ENCODE peak calls at places on chromosome 22, in five cellular contexts. W is tibial nerve; O is aorta; N is effector memory CD4-positive, alpha-beta T cell; Z is Panc1. Q is an unnamed sample. For H3K36me3, the result is how much of the 10 kb centered on the place peaks cover.

GRCh38 chr22:38148252-38148651 is 33.4 kb downstream of the PLA2G6 start:
- DNase-seq in W (no peak), O (no peak), N (no peak), Z (no peak), Q (no peak)

GRCh38 chr22:37804502-37804885 is 3.2 kb upstream of the GCAT start:
- DNase-seq in W (no peak), O (no peak), N (no peak), Z (no peak), Q (no peak)

GRCh38 chr22:32649515-32650200 is 151.8 kb upstream of the TIMP3 start:
- DNase-seq in W (no peak), O (peak), N (no peak), Z (no peak), Q (no peak)

GRCh38 chr22:36743011-36743410 is 32.9 kb downstream of the IFT27 start:
- DNase-seq in W (no peak), O (no peak), N (no peak), Z (no peak), Q (no peak)

GRCh38 chr22:49752598-49753091 is 75.0 kb downstream of the BRD1 start:
- DNase-seq in W (no peak), O (peak), N (no peak), Z (no peak), Q (no peak)

GRCh38 chr22:36816635-36817428 is at the start of gene PVALB:
- DNase-seq in W (no peak), O (no peak), N (no peak), Z (no peak), Q (peak)

GRCh38 chr22:48369789-48370507 is 1457.7 kb downstream of the BRD1 start:
- DNase-seq in W (no peak), O (no peak), N (no peak), Z (no peak), Q (no peak)

GRCh38 chr22:27982106-27982505 is 63.0 kb upstream of the PITPNB start:
- DNase-seq in W (no peak), O (no peak), N (no peak), Z (no peak), Q (peak)

GRCh38 chr22:37661160-37661924 is 2.8 kb downstream of the PDXP start:
- DNase-seq in W (no peak), O (no peak), N (no peak), Z (no peak), Q (peak)

GRCh38 chr22:44595841-44596341 is 97.9 kb upstream of the RTL6 start:
- DNase-seq in W (no peak), O (no peak), N (no peak), Z (no peak), Q (no peak)

GRCh38 chr22:35313311-35314121 is 13.8 kb downstream of the TOM1 start:
- DNase-seq in W (no peak), O (peak), N (no peak), Z (peak), Q (no peak)

GRCh38 chr22:44191036-44191454 is 10.3 kb downstream of the PARVG start:
- DNase-seq in W (no peak), O (no peak), N (no peak), Z (no peak), Q (no peak)

GRCh38 chr22:38952382-38952993 is 4.9 kb upstream of the APOBEC3A start:
- DNase-seq in W (no peak), O (no peak), N (no peak), Z (no peak), Q (no peak)

DNA sequence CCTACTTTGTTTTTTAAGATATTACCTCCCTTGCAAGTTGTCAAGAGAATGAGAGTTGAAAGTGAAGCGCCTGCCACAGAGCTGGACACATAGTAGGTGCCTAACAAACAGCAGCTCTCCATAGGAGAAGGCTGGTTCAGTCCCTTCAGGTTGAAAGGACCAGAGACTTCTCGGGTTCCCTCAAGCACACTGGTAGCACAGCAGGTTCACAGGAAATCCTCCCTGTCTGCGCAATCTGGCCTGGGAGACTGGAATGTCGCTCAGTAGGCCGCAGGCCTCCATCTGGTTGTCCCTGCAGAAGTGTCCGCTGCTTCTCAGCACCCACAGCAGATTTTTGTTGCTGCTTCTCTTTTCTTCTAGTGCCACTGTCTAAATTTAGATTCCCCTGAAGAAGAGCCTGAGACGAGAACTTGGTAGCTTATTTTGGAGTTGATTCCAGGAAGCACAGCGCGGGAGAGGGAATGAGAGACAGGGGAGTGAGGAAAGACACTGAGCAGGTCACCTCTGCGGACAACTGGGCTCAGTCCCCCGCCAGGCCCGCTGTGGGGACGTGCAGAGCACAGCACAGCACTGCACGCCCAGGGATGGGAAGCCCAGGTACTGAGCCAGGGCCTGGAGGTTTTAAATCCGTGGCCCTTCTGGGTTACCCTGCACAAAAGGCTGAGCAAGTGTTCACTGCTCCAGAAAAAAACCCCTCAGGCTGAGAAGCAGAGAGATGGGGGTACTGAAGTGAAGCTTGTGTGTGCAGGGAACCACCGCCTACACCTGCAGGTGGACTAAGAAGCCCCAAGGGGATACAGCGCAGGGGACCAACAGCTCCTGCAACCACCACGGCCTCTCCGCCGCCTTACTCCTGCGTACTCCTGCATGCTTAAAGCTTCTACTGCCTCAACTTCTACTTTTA is 31.6 kb downstream of the RBX1 start:
- DNase-seq in W (no peak), O (no peak), N (no peak), Z (no peak), Q (no peak)
- H3K27ac ChIP-seq in W (no peak), O (no peak), N (no peak), Z (no peak), Q (no peak)

GRCh38 chr22:26450453-26451185 is 21.6 kb downstream of the ASPHD2 start:
- DNase-seq in W (no peak), O (no peak), N (no peak), Z (no peak), Q (no peak)

GRCh38 chr22:26453195-26453594 is 24.1 kb downstream of the ASPHD2 start:
- DNase-seq in W (no peak), O (no peak), N (no peak), Z (no peak), Q (no peak)

GRCh38 chr22:26457661-26458272 is 25.8 kb downstream of the HPS4 start:
- DNase-seq in W (no peak), O (no peak), N (no peak), Z (no peak), Q (no peak)

GRCh38 chr22:26452236-26453016 is 23.4 kb downstream of the ASPHD2 start:
- DNase-seq in W (no peak), O (no peak), N (no peak), Z (no peak), Q (no peak)

DNA sequence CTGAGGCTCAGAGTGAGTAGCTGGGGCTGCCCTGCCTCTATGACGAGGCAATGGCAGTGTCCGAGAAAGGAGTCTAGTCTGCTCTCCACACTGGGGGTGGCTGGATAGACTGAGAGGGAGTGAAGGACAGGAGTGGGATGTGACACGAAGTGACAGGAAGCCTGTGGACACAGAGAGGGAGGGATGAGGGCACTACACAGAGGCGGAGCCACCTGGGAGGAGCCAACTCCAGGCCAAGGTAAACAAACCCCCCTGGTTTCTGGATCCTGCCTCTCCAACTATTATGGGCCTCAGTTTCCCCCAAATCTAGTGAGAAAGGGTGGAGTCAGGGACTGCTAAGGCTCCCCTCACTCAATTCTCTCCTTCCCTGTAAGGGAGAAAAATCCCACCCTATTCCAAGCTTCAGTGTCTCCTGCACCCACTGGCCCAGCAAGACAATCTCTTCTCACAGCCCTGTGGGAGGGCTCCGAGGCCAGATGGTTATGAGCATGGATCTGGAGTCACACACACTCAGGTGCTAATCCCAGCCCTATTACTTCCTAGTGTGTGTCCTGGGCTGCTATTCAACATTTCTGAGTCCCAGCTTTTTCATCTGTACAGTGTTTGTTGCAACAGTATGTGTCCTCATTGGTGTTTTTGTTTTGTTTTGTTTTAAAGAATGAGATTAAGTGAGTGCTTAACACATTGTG is 24.9 kb downstream of the ASPHD2 start:
- DNase-seq in W (no peak), O (no peak), N (no peak), Z (no peak), Q (no peak)
- H3K36me3 ChIP-seq in W (half or more), O (under half), N (under half), Z (under half), Q (under half)

GRCh38 chr22:30393885-30394284 is 2.9 kb upstream of the SEC14L2 start:
- DNase-seq in W (no peak), O (no peak), N (no peak), Z (no peak), Q (no peak)
- H3K27ac ChIP-seq in W (no peak), O (no peak), N (no peak), Z (no peak), Q (no peak)

DNA sequence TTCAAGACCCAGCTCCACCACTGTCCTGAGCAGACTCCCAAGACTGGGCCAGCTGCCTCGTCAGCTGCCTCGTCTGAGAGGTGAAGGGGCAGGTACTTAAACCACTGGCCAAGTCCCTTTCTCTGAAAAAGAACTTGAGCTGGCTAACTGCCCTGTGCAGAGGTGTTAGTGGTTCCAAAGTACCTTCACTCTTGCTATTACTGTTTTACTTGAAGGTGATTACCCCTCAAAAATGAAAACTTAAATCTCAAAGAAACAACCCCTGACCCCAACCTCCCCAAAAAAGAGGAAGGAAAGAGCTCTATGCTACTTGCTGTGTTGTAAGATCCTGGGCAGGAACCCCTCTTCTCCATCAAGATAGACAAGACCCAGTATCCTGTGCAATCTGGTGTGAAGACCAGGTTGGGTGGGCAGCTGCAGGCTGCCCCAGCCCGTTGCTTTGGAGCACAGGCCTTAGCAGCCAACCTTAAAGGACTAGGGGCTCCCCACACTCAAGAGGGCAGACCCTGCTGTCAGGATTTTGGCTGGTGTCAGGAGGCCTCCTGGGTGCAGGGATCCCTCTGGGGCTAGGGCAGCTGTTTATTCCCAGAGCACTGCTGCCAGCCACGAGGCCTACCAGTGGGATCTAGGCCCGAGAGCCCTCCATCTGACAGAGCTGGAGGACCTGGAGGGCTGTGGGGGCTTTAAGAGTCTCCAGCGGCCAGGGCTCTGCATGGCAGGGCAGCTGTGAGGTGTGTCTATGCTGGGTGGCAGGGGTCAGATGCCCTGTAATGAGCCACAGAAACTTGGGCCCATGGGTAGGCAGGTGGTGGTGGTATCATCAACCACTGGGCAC is 13.0 kb downstream of the GUCD1 start:
- DNase-seq in W (no peak), O (no peak), N (no peak), Z (no peak), Q (no peak)
- H3K36me3 ChIP-seq in W (half or more), O (under half), N (half or more), Z (under half), Q (under half)

GRCh38 chr22:33917744-33918406 is 2.4 kb downstream of the LARGE1 start:
- DNase-seq in W (no peak), O (no peak), N (no peak), Z (no peak), Q (no peak)
- H3K27ac ChIP-seq in W (no peak), O (no peak), N (no peak), Z (no peak), Q (no peak)

GRCh38 chr22:46281866-46282678 is 14.3 kb downstream of the TTC38 start:
- DNase-seq in W (no peak), O (no peak), N (no peak), Z (no peak), Q (no peak)

GRCh38 chr22:46280063-46280817 is 12.4 kb downstream of the TTC38 start:
- DNase-seq in W (no peak), O (no peak), N (no peak), Z (no peak), Q (no peak)

GRCh38 chr22:46276563-46276962 is 8.8 kb downstream of the TTC38 start:
- DNase-seq in W (no peak), O (no peak), N (no peak), Z (no peak), Q (no peak)

GRCh38 chr22:46280999-46281623 is 13.3 kb downstream of the TTC38 start:
- DNase-seq in W (no peak), O (peak), N (no peak), Z (no peak), Q (no peak)

GRCh38 chr22:46278656-46279645 is 11.1 kb downstream of the TTC38 start:
- DNase-seq in W (no peak), O (no peak), N (no peak), Z (no peak), Q (no peak)
- H3K36me3 ChIP-seq in W (half or more), O (under half), N (under half), Z (under half), Q (under half)

GRCh38 chr22:23384451-23384850 is 195.6 kb downstream of the IGLL1 start:
- DNase-seq in W (no peak), O (no peak), N (no peak), Z (no peak), Q (peak)
- H3K27ac ChIP-seq in W (no peak), O (no peak), N (no peak), Z (no peak), Q (peak)